ENCODE peak calls at places on chromosome 4, in four cellular contexts. One of them, this sample, is unnamed. For H3K9me3 and H3K27me3, the result is how much of the 10 kb centered on the place peaks cover.

GRCh38 chr4:169164669-169165415 is 105.9 kb downstream of the SH3RF1 start:
- DNase-seq in left ventricle myocardium inferior: no peak
- DNase-seq in stomach: no peak
- DNase-seq in cardiac muscle cell: no peak
- DNase-seq in this sample: no peak

GRCh38 chr4:87654487-87655044 is 4.5 kb downstream of the DMP1 start:
- DNase-seq in left ventricle myocardium inferior: no peak
- DNase-seq in stomach: no peak
- DNase-seq in cardiac muscle cell: no peak
- DNase-seq in this sample: no peak

GRCh38 chr4:177308125-177308524 is 1.5 kb upstream of the NEIL3 start:
- DNase-seq in left ventricle myocardium inferior: no peak
- DNase-seq in stomach: no peak
- DNase-seq in cardiac muscle cell: peak
- DNase-seq in this sample: no peak

GRCh38 chr4:74189331-74190043 is 31.6 kb downstream of the MTHFD2L start:
- DNase-seq in left ventricle myocardium inferior: no peak
- DNase-seq in stomach: no peak
- DNase-seq in cardiac muscle cell: peak
- DNase-seq in this sample: peak

GRCh38 chr4:101067383-101067782 is 279.9 kb downstream of the PPP3CA start:
- DNase-seq in left ventricle myocardium inferior: no peak
- DNase-seq in stomach: no peak
- DNase-seq in cardiac muscle cell: peak
- DNase-seq in this sample: no peak

GRCh38 chr4:101332424-101332823 is 14.9 kb downstream of the PPP3CA start:
- DNase-seq in left ventricle myocardium inferior: no peak
- DNase-seq in stomach: no peak
- DNase-seq in cardiac muscle cell: peak
- DNase-seq in this sample: no peak

GRCh38 chr4:37767546-37767945 is 58.9 kb upstream of the PGM2 start:
- DNase-seq in left ventricle myocardium inferior: peak
- DNase-seq in stomach: peak
- DNase-seq in cardiac muscle cell: peak
- DNase-seq in this sample: peak

GRCh38 chr4:56544573-56545131 is 39.1 kb downstream of the ARL9 start:
- DNase-seq in left ventricle myocardium inferior: peak
- DNase-seq in stomach: peak
- DNase-seq in cardiac muscle cell: peak
- DNase-seq in this sample: peak

GRCh38 chr4:172042714-172043114 is 229.5 kb downstream of the GALNTL6 start:
- DNase-seq in left ventricle myocardium inferior: no peak
- DNase-seq in stomach: no peak
- DNase-seq in cardiac muscle cell: no peak
- DNase-seq in this sample: no peak

GRCh38 chr4:7295917-7296660 is 103.8 kb downstream of the SORCS2 start:
- DNase-seq in left ventricle myocardium inferior: peak
- DNase-seq in stomach: no peak
- DNase-seq in cardiac muscle cell: peak
- DNase-seq in this sample: no peak

GRCh38 chr4:96312049-96312685 is 472.3 kb downstream of the PDHA2 start:
- DNase-seq in left ventricle myocardium inferior: no peak
- DNase-seq in stomach: no peak
- DNase-seq in cardiac muscle cell: peak
- DNase-seq in this sample: no peak

GRCh38 chr4:133377286-133377685 is 228.2 kb downstream of the PCDH10 start:
- DNase-seq in left ventricle myocardium inferior: no peak
- DNase-seq in stomach: no peak
- DNase-seq in cardiac muscle cell: no peak
- DNase-seq in this sample: no peak

GRCh38 chr4:82811838-82812672 is 13.5 kb upstream of the SCD5 start:
- DNase-seq in left ventricle myocardium inferior: no peak
- DNase-seq in stomach: no peak
- DNase-seq in cardiac muscle cell: peak
- DNase-seq in this sample: no peak

GRCh38 chr4:6408263-6408662 is 64.2 kb downstream of the PPP2R2C start:
- DNase-seq in left ventricle myocardium inferior: no peak
- DNase-seq in stomach: no peak
- DNase-seq in cardiac muscle cell: no peak
- DNase-seq in this sample: no peak

GRCh38 chr4:12041828-12042227 is 613.1 kb upstream of the HS3ST1 start:
- DNase-seq in left ventricle myocardium inferior: no peak
- DNase-seq in stomach: no peak
- DNase-seq in cardiac muscle cell: peak
- DNase-seq in this sample: no peak

GRCh38 chr4:70892086-70892769 is 9.9 kb upstream of the MOB1B start:
- DNase-seq in left ventricle myocardium inferior: peak
- DNase-seq in stomach: no peak
- DNase-seq in cardiac muscle cell: peak
- DNase-seq in this sample: no peak

GRCh38 chr4:762211-763190 is 56.9 kb downstream of the PCGF3 start:
- DNase-seq in left ventricle myocardium inferior: no peak
- DNase-seq in stomach: no peak
- DNase-seq in cardiac muscle cell: peak
- DNase-seq in this sample: no peak
- H3K9me3 ChIP-seq in left ventricle myocardium inferior: under half
- H3K9me3 ChIP-seq in stomach: under half
- H3K9me3 ChIP-seq in cardiac muscle cell: under half
- H3K9me3 ChIP-seq in this sample: under half

DNA sequence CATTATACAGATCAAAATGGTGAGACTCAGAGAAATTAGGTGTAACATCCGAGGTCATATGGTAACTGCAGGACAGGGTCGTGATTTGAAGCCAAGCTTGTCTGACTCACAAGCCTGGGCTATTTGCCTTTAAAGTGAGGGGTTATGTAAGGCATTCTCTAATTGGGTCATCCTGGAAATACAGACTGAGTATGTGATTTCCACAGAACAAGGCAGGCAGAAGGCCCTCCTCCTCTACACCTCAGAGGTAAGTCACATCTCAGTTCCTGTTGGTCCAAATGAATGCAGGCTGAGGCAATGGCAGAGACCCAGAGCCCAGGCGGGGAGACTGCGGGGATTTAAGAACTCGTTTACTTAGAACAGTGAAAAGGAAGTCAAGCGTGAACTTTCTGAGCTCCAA is 153.4 kb downstream of the LDB2 start:
- DNase-seq in left ventricle myocardium inferior: no peak
- DNase-seq in stomach: no peak
- DNase-seq in cardiac muscle cell: peak
- DNase-seq in this sample: no peak
- H3K27me3 ChIP-seq in left ventricle myocardium inferior: under half
- H3K27me3 ChIP-seq in stomach: under half
- H3K27me3 ChIP-seq in cardiac muscle cell: under half
- H3K27me3 ChIP-seq in this sample: under half

GRCh38 chr4:118400362-118400761 is 47.6 kb upstream of the PRSS12 start:
- DNase-seq in left ventricle myocardium inferior: no peak
- DNase-seq in stomach: no peak
- DNase-seq in cardiac muscle cell: peak
- DNase-seq in this sample: no peak

GRCh38 chr4:118396881-118397666 is 44.3 kb upstream of the PRSS12 start:
- DNase-seq in left ventricle myocardium inferior: no peak
- DNase-seq in stomach: no peak
- DNase-seq in cardiac muscle cell: no peak
- DNase-seq in this sample: no peak

GRCh38 chr4:118395057-118395679 is 42.4 kb upstream of the PRSS12 start:
- DNase-seq in left ventricle myocardium inferior: no peak
- DNase-seq in stomach: no peak
- DNase-seq in cardiac muscle cell: no peak
- DNase-seq in this sample: no peak

GRCh38 chr4:118398226-118399090 is 45.7 kb upstream of the PRSS12 start:
- DNase-seq in left ventricle myocardium inferior: no peak
- DNase-seq in stomach: no peak
- DNase-seq in cardiac muscle cell: no peak
- DNase-seq in this sample: no peak
- H3K27ac ChIP-seq in left ventricle myocardium inferior: no peak
- H3K27ac ChIP-seq in stomach: no peak
- H3K27ac ChIP-seq in cardiac muscle cell: no peak
- H3K27ac ChIP-seq in this sample: no peak

DNA sequence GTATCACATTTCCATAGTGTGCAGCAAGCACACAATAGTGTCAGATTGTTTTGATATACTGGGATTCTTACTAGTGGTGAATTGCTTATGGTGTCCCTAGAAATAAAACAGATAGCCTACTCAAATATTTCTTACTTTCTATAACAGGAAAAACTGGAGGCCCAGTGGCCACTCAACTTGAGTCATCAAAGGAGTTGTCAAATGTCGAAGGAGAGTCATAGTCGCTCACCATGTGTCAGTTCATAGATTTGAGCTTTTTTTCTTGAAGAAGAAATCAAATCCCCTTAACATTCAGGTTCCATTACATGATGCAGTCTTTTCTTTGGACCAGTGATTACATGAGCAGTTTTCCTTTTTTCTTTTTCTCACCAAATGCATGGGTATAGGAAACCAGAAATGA is 1271.0 kb downstream of the RAPGEF2 start:
- DNase-seq in left ventricle myocardium inferior: no peak
- DNase-seq in stomach: no peak
- DNase-seq in cardiac muscle cell: no peak
- DNase-seq in this sample: no peak
- H3K9me3 ChIP-seq in left ventricle myocardium inferior: under half
- H3K9me3 ChIP-seq in stomach: under half
- H3K9me3 ChIP-seq in cardiac muscle cell: under half
- H3K9me3 ChIP-seq in this sample: under half

GRCh38 chr4:8891646-8892555 is 20.3 kb upstream of the HMX1 start:
- DNase-seq in left ventricle myocardium inferior: no peak
- DNase-seq in stomach: no peak
- DNase-seq in cardiac muscle cell: no peak
- DNase-seq in this sample: no peak
- H3K27me3 ChIP-seq in left ventricle myocardium inferior: half or more
- H3K27me3 ChIP-seq in stomach: half or more
- H3K27me3 ChIP-seq in cardiac muscle cell: half or more
- H3K27me3 ChIP-seq in this sample: under half